ENCODE peak calls at places on chromosomes 6 and 20, in seven cellular contexts. K is WTC11, W is cardiac muscle cell, N is psoas muscle, U is left ventricle myocardium inferior, P is neural crest cell, Z is cardiac fibroblast. M is an unnamed sample.

GRCh38 chr6:27280540-27281000 is 31.5 kb downstream of the POM121L2 start:
- DNase-seq in W (no peak), K (no peak), P (no peak), U (no peak), Z (peak), N (no peak), M (no peak)

GRCh38 chr20:57625181-57625958 is 5.1 kb upstream of the ZBP1 start:
- DNase-seq in W (no peak), Z (no peak), K (no peak), N (no peak), P (no peak), U (no peak), M (peak)

GRCh38 chr6:57421503-57421902 is 104.1 kb downstream of the PRIM2 start:
- DNase-seq in U (no peak), Z (no peak), W (no peak), P (no peak), N (no peak), K (no peak), M (no peak)

GRCh38 chr6:139262519-139263300 is 29.1 kb downstream of the TXLNB start:
- DNase-seq in U (no peak), W (no peak), P (no peak), K (no peak), Z (no peak), N (no peak), M (no peak)

GRCh38 chr20:59074456-59074855 is 31.9 kb upstream of the PRELID3B start:
- DNase-seq in W (no peak), Z (peak), U (no peak), K (no peak), N (no peak), P (no peak), M (no peak)

GRCh38 chr6:39792501-39793450 is 600 bp downstream of the DAAM2 start:
- DNase-seq in U (no peak), W (no peak), K (no peak), N (peak), Z (peak), P (no peak), M (peak)

GRCh38 chr6:143961868-143962643 is 46.0 kb downstream of the PLAGL1 start:
- DNase-seq in U (no peak), K (no peak), N (no peak), Z (no peak), W (no peak), P (no peak), M (no peak)

GRCh38 chr6:151321438-151321837 is 69.9 kb downstream of the ZBTB2 start:
- DNase-seq in W (no peak), U (no peak), Z (no peak), N (no peak), K (no peak), P (no peak), M (no peak)

GRCh38 chr20:21505161-21505809 is 8.6 kb downstream of the NKX2-2 start:
- DNase-seq in P (peak), W (peak), U (peak), N (peak), Z (peak), K (peak), M (peak)

GRCh38 chr6:44126320-44127149 is 717 bp downstream of the MRPL14 start:
- DNase-seq in N (peak), P (peak), K (peak), W (peak), Z (peak), U (peak), M (peak)

GRCh38 chr20:63733117-63733516 is 3.3 kb upstream of the LIME1 start:
- DNase-seq in W (no peak), U (no peak), P (no peak), N (no peak), Z (no peak), K (no peak), M (no peak)

GRCh38 chr6:5998236-5998635 is 8.5 kb downstream of the NRN1 start:
- DNase-seq in U (no peak), Z (no peak), K (no peak), N (no peak), W (no peak), P (no peak), M (no peak)

GRCh38 chr6:14734416-14735340 is 511.2 kb upstream of the JARID2 start:
- DNase-seq in N (no peak), P (no peak), W (peak), U (no peak), K (no peak), Z (peak), M (no peak)

GRCh38 chr6:35496851-35497570 is at the start of gene TEAD3:
- DNase-seq in W (peak), P (peak), Z (peak), N (peak), U (peak), K (peak), M (peak)

GRCh38 chr6:15775741-15776140 is 112.9 kb upstream of the DTNBP1 start:
- DNase-seq in K (no peak), Z (no peak), W (no peak), U (no peak), P (no peak), N (no peak), M (no peak)

GRCh38 chr6:169723991-169724553 is at the start of gene PHF10:
- DNase-seq in P (peak), N (peak), W (peak), Z (no peak), K (peak), U (peak), M (no peak)

GRCh38 chr6:105204768-105205167 is 25.0 kb upstream of the POPDC3 start:
- DNase-seq in N (no peak), W (no peak), K (no peak), P (no peak), Z (no peak), U (no peak), M (no peak)

GRCh38 chr20:19992996-19993908 is 23.9 kb upstream of the NAA20 start:
- DNase-seq in W (peak), Z (peak), N (no peak), K (peak), P (no peak), U (no peak), M (no peak)

GRCh38 chr6:125597411-125598253 is 151.8 kb upstream of the HEY2 start:
- DNase-seq in N (peak), K (no peak), Z (no peak), U (peak), W (no peak), P (no peak), M (no peak)

GRCh38 chr20:29742699-29743100 is 1514.8 kb upstream of the DEFB115 start:
- DNase-seq in W (no peak), U (no peak), P (no peak), K (no peak), N (no peak), Z (no peak), M (no peak)

DNA sequence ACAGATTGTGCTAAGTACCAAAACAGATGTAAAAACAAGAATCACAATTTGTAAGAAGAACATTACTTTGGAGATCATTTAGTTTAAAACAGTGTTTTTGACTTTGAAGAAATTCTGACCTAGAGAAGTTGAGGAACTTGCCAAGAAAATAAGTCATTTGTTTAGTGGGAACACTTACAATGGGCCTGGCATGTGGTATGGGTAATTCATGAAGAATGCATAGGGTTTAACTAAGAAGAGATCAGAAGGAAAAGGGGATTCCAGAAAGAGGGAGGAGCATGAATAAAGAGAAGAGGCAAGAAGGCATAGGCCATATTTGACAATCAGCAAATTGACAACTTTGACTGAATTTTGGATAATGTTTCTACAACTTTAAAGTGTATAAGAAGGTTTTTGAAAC is 30.7 kb upstream of the LMBRD1 start:
- DNase-seq in Z (peak), W (peak), P (no peak), U (no peak), N (no peak), K (no peak), M (no peak)
- TF ChIP-seq CTCF in Z (no peak), W (no peak), P (no peak), U (no peak), N (no peak), K (no peak), M (no peak)

GRCh38 chr20:7214081-7214740 is 446.7 kb downstream of the BMP2 start:
- DNase-seq in K (peak), N (no peak), W (no peak), P (no peak), U (no peak), Z (no peak), M (no peak)
- TF ChIP-seq CTCF in K (no peak), N (no peak), W (no peak), P (no peak), U (no peak), Z (no peak), M (no peak)

GRCh38 chr20:14741616-14742015 is 404.2 kb upstream of the FLRT3 start:
- DNase-seq in W (no peak), U (no peak), P (no peak), Z (no peak), N (no peak), K (no peak), M (no peak)
- TF ChIP-seq CTCF in W (no peak), U (no peak), P (peak), Z (no peak), N (no peak), K (no peak), M (no peak)

DNA sequence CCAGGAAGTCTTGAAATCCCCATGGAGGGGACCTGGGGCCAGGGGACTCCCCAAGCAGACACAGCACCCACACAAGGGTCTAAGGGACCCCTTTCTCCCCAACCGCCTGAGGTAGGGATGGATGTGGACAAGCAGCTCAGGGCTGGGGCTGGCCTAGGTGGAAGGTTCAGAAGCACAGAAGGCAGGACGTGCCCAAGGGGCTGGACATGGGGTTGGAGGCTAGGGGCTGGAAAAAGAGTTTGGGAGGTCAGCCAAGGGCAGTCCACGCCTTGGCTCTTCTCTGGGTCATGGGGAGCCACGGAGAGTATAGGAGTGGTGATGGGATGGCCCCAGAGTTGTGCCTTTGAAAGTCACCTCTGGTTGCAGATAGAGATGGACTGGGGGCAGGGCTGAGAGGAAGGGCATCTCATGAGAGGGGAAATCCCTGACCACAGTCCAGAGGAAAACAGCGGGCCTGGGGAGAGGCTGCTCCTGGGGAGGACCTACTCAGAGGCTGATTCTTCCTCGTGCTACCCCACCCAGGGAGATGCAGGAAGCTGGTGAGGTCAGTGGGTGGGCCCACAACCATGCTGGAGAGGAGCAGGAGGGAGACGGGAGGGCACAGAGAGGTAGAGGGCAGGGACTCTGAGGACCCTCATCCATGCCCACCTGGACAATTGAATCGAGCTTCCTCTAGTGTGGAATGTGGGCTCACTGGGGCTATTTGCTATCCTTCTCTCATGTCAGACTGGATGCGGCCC is 2.5 kb upstream of the HSPA12B start:
- DNase-seq in W (no peak), N (no peak), K (no peak), Z (no peak), U (peak), P (no peak), M (no peak)
- TF ChIP-seq CTCF in W (no peak), N (no peak), K (no peak), Z (no peak), U (no peak), P (no peak), M (no peak)

DNA sequence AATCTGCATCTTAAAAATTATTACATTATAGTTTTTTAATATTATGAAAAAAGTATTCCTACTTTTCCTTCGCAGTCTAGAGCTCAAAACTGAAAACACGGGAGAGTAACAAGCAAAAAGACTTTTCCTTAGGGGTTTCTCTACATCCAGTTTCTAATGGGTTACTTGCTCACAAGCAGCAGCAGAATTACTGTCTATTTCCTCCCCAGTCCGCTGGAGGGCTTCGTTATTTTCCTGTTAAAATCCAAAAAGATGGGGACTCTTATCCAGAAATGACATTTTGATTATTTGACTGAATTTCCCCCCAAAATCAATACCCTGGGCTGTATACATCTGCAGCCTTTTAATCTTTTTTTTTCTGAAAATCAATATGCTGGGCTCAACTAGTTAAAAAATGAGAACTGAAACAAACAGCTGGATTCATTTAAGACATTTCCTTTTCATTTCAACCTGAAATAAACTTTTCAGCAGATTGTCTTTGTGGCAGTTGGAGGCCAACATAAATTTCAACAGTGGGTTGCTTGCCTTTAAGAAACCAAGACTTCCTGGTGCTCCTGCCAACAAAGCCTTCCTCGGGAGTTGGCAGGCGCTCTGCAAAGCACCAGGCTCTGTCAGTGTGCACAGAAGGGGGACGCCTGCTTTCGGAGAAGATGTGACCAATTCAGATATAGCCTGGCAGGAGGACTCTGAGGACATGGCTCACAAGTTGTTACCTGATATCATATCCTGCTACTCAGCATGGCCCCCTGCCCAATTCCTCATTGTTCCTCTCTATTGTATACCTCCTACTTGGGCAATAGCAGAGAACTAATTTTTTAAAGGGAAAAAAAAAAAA is 204.7 kb upstream of the ARG1 start:
- DNase-seq in P (no peak), N (peak), Z (peak), W (peak), U (peak), K (no peak), M (peak)
- TF ChIP-seq CTCF in P (no peak), N (no peak), Z (no peak), W (no peak), U (no peak), K (no peak), M (no peak)

GRCh38 chr20:35942243-35942642 is 12.1 kb downstream of the SCAND1 start:
- DNase-seq in Z (no peak), U (no peak), P (no peak), K (no peak), N (no peak), W (no peak), M (no peak)

GRCh38 chr20:35950093-35950492 is 4.2 kb downstream of the SCAND1 start:
- DNase-seq in U (no peak), P (no peak), K (no peak), Z (no peak), N (no peak), W (no peak), M (no peak)

GRCh38 chr20:35944189-35944588 is 10.1 kb downstream of the SCAND1 start:
- DNase-seq in K (no peak), N (no peak), P (no peak), Z (no peak), W (no peak), U (no peak), M (peak)

GRCh38 chr20:35947907-35948306 is 6.4 kb downstream of the SCAND1 start:
- DNase-seq in P (no peak), N (no peak), U (no peak), Z (peak), K (no peak), W (no peak), M (peak)

DNA sequence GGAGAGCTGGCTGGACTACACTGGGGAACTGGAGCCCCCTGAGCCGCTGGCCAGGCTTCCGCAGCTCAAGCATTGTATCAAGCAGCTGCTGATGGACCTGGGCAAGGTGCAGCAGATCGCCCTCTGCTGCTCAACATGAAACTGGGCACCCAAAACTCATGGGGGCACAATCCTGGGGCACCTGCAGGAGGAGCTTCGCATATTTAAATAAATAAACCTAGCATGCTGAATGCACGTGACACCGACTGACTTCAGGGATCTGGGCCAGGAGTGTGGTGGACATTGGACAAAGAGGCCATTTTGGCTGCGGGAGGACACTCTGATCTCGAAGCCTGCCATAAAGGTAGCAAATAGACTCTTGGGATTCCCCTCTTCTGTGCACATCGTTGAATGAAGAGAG is 6.8 kb downstream of the SCAND1 start:
- DNase-seq in W (peak), U (no peak), K (peak), Z (peak), P (no peak), N (no peak), M (peak)
- TF ChIP-seq CTCF in W (peak), U (peak), K (peak), Z (peak), P (peak), N (no peak), M (no peak)

GRCh38 chr20:49187330-49188100 is 619 bp downstream of the STAU1 start:
- DNase-seq in K (no peak), U (no peak), W (peak), N (no peak), Z (no peak), P (peak), M (peak)
- TF ChIP-seq CTCF in K (no peak), U (no peak), W (no peak), N (no peak), Z (no peak), P (no peak), M (no peak)

GRCh38 chr6:131167773-131168172 is 32.5 kb downstream of the AKAP7 start:
- DNase-seq in W (peak), N (no peak), U (no peak), K (no peak), Z (peak), P (no peak), M (no peak)
- TF ChIP-seq CTCF in W (no peak), N (no peak), U (peak), K (no peak), Z (no peak), P (peak), M (no peak)

M was measured in lower leg skin.